ENCODE peak calls at places on chromosomes 13 and 19, in eight cellular contexts. R is kidney glomerular epithelial cell; V is lung microvascular endothelial cell; L is left cardiac atrium; J is heart right ventricle; T is AG09319; X is NCI-H774; M is stimulated activated CD8-positive, alpha-beta memory T cell treated with anti-CD3 and anti-CD28 coated beads, Interleukin-4, amount 100 ng/mL, for 24 hours. K is an unnamed sample.

GRCh38 chr19:1384478-1385110 is 887 bp downstream of the NDUFS7 start:
- DNase-seq in R (no peak), V (peak; percentile 73), L (no peak), J (no peak), T (no peak), X (no peak), M (no peak), K (no peak)

GRCh38 chr13:100650321-100650720 is 24.3 kb downstream of the TMTC4 start:
- DNase-seq in R (no peak), V (no peak), L (no peak), J (no peak), T (no peak), X (no peak), M (no peak), K (no peak)

GRCh38 chr13:98524391-98524790 is 52.5 kb downstream of the STK24 start:
- DNase-seq in R (no peak), V (no peak), L (no peak), J (no peak), T (no peak), X (no peak), M (no peak), K (no peak)

GRCh38 chr13:40792284-40793051 is 3.1 kb downstream of the SLC25A15 start:
- DNase-seq in R (no peak), V (no peak), L (no peak), J (no peak), T (no peak), X (no peak), M (no peak), K (no peak)

GRCh38 chr19:33802001-33802400 is 5.3 kb downstream of the KCTD15 start:
- DNase-seq in R (no peak), V (no peak), L (no peak), J (no peak), T (no peak), X (no peak), M (no peak), K (no peak)

GRCh38 chr19:55703790-55704215 is 28.8 kb downstream of the EPN1 start:
- DNase-seq in R (no peak), V (peak; percentile 40), L (peak; percentile 55), J (no peak), T (no peak), X (no peak), M (peak; percentile 26), K (no peak)

GRCh38 chr19:52660981-52661380 is 22.8 kb upstream of the ZNF83 start:
- DNase-seq in R (no peak), V (no peak), L (no peak), J (no peak), T (no peak), X (no peak), M (no peak), K (peak; percentile 46)

GRCh38 chr19:41479757-41480191 is 36.8 kb downstream of the ERICH4 start:
- DNase-seq in R (no peak), V (peak; percentile 70), L (peak; percentile 88), J (peak; percentile 69), T (no peak), X (peak; percentile 18), M (no peak), K (no peak)

GRCh38 chr13:50969691-50970090 is 60.1 kb downstream of the RNASEH2B start:
- DNase-seq in R (no peak), V (no peak), L (no peak), J (no peak), T (no peak), X (no peak), M (no peak), K (peak; percentile 8)

GRCh38 chr13:93861818-93862217 is 617.7 kb downstream of the DCT start:
- DNase-seq in R (peak; percentile 36), V (no peak), L (peak; percentile 23), J (no peak), T (no peak), X (no peak), M (no peak), K (peak; percentile 71)

GRCh38 chr13:109383683-109384082 is 402.7 kb downstream of the IRS2 start:
- DNase-seq in R (no peak), V (no peak), L (no peak), J (no peak), T (no peak), X (no peak), M (no peak), K (peak; percentile 71)

GRCh38 chr13:95209109-95209508 is 92.1 kb downstream of the ABCC4 start:
- DNase-seq in R (no peak), V (no peak), L (no peak), J (no peak), T (no peak), X (no peak), M (no peak), K (no peak)

GRCh38 chr13:107271226-107271625 is 703.3 kb upstream of the ARGLU1 start:
- DNase-seq in R (peak; percentile 16), V (peak; percentile 61), L (no peak), J (peak; percentile 8), T (no peak), X (no peak), M (no peak), K (peak; percentile 62)

GRCh38 chr13:51478418-51479198 is 25.8 kb upstream of the INTS6 start:
- DNase-seq in R (no peak), V (no peak), L (no peak), J (no peak), T (no peak), X (no peak), M (no peak), K (no peak)

GRCh38 chr13:19183676-19184075 is 2.1 kb upstream of the TUBA3C start:
- DNase-seq in R (no peak), V (no peak), L (no peak), J (no peak), T (no peak), X (no peak), M (no peak), K (no peak)

GRCh38 chr19:44212250-44212864 is at the start of gene ZNF227:
- DNase-seq in R (peak; percentile 92), V (peak; percentile 94), L (peak; percentile 94), J (peak; percentile 93), T (peak; percentile 91), X (peak; percentile 94), M (peak; percentile 69), K (peak; percentile 95)

GRCh38 chr13:44141213-44141724 is 232.4 kb upstream of the SERP2 start:
- DNase-seq in R (no peak), V (no peak), L (no peak), J (no peak), T (no peak), X (no peak), M (peak; percentile 4), K (peak; percentile 57)

GRCh38 chr19:10871711-10872550 is 578 bp downstream of the CARM1 start:
- DNase-seq in R (no peak), V (peak; percentile 33), L (peak; percentile 62), J (peak; percentile 47), T (no peak), X (no peak), M (peak; percentile 11), K (no peak)

GRCh38 chr13:40781717-40782116 is 7.7 kb upstream of the SLC25A15 start:
- DNase-seq in R (no peak), V (no peak), L (no peak), J (no peak), T (no peak), X (no peak), M (no peak), K (no peak)

GRCh38 chr19:32902448-32902847 is 32.9 kb upstream of the SLC7A9 start:
- DNase-seq in R (no peak), V (no peak), L (no peak), J (no peak), T (no peak), X (no peak), M (no peak), K (no peak)

GRCh38 chr13:23856008-23856750 is 33.0 kb downstream of the MIPEP start:
- DNase-seq in R (no peak), V (no peak), L (no peak), J (no peak), T (no peak), X (no peak), M (no peak), K (no peak)

GRCh38 chr19:7242601-7243258 is 51.5 kb downstream of the INSR start:
- DNase-seq in R (peak; percentile 32), V (no peak), L (no peak), J (peak; percentile 32), T (peak; percentile 40), X (no peak), M (no peak), K (peak; percentile 15)

GRCh38 chr13:21232196-21232595 is 55.7 kb downstream of the MRPL57 start:
- DNase-seq in R (no peak), V (no peak), L (no peak), J (no peak), T (peak; percentile 31), X (no peak), M (no peak), K (no peak)

GRCh38 chr19:2255112-2255845 is 938 bp downstream of the JSRP1 start:
- DNase-seq in R (no peak), V (no peak), L (no peak), J (no peak), T (no peak), X (no peak), M (no peak), K (no peak)

GRCh38 chr19:7294571-7295212 is 478 bp upstream of the INSR start:
- DNase-seq in R (no peak), V (peak; percentile 74), L (peak; percentile 79), J (peak; percentile 78), T (no peak), X (no peak), M (no peak), K (peak; percentile 9)

GRCh38 chr13:60372141-60372540 is 24.9 kb upstream of the TDRD3 start:
- DNase-seq in R (no peak), V (no peak), L (no peak), J (no peak), T (no peak), X (no peak), M (no peak), K (no peak)

GRCh38 chr19:23287620-23288019 is 37.4 kb upstream of the ZNF724 start:
- DNase-seq in R (no peak), V (no peak), L (no peak), J (no peak), T (no peak), X (no peak), M (no peak), K (no peak)

GRCh38 chr19:43229315-43229714 is 23.9 kb upstream of the PSG4 start:
- DNase-seq in R (no peak), V (no peak), L (no peak), J (no peak), T (no peak), X (no peak), M (no peak), K (no peak)

GRCh38 chr13:30751183-30751933 is 16.0 kb downstream of the ALOX5AP start:
- DNase-seq in R (no peak), V (no peak), L (no peak), J (no peak), T (no peak), X (no peak), M (no peak), K (peak; percentile 46)